ENCODE peak calls at places on chromosomes 12 and 14, in four cellular contexts. J, N, W and X are unnamed samples.

GRCh38 chr14:104724981-104725771 is 1.1 kb downstream of the ADSS1 start:
- DNase-seq in J (peak), N (peak), W (peak), X (no peak)

GRCh38 chr12:55955800-55956508 is 9.9 kb downstream of the PMEL start:
- DNase-seq in J (peak), N (no peak), W (peak), X (peak)

GRCh38 chr14:85223667-85224066 is 306.3 kb upstream of the FLRT2 start:
- DNase-seq in J (peak), N (no peak), W (no peak), X (no peak)

GRCh38 chr12:29944269-29945000 is 160.7 kb upstream of the TMTC1 start:
- DNase-seq in J (no peak), N (no peak), W (peak), X (no peak)

GRCh38 chr12:94721173-94721572 is 70.8 kb upstream of the TMCC3 start:
- DNase-seq in J (no peak), N (no peak), W (no peak), X (peak)

GRCh38 chr14:92596328-92596943 is 82.9 kb downstream of the RIN3 start:
- DNase-seq in J (peak), N (no peak), W (no peak), X (no peak)

GRCh38 chr14:64520699-64521098 is 16.1 kb downstream of the ZBTB1 start:
- DNase-seq in J (no peak), N (no peak), W (peak), X (no peak)

GRCh38 chr12:7609480-7609879 is 56.2 kb downstream of the APOBEC1 start:
- DNase-seq in J (no peak), N (no peak), W (peak), X (no peak)

GRCh38 chr12:53572134-53572758 is 53.9 kb downstream of the ATF7 start:
- DNase-seq in J (no peak), N (no peak), W (no peak), X (no peak)

GRCh38 chr14:92589213-92589852 is 75.8 kb downstream of the RIN3 start:
- DNase-seq in J (peak), N (no peak), W (peak), X (peak)

GRCh38 chr12:52285172-52285745 is 6.1 kb downstream of the KRT81 start:
- DNase-seq in J (no peak), N (no peak), W (peak), X (no peak)

GRCh38 chr14:69475194-69475818 is 9.2 kb upstream of the PLEKHD1 start:
- DNase-seq in J (peak), N (no peak), W (peak), X (peak)

GRCh38 chr12:65147312-65147905 is 22.0 kb upstream of the LEMD3 start:
- DNase-seq in J (no peak), N (no peak), W (no peak), X (no peak)

GRCh38 chr14:33967138-33967537 is 16.3 kb upstream of the EGLN3 start:
- DNase-seq in J (no peak), N (no peak), W (no peak), X (no peak)

GRCh38 chr14:65042731-65043372 is 56.2 kb downstream of the FNTB start:
- DNase-seq in J (no peak), N (no peak), W (no peak), X (no peak)

GRCh38 chr14:105390849-105391500 is 7.4 kb upstream of the TEX22 start:
- DNase-seq in J (no peak), N (no peak), W (no peak), X (no peak)

GRCh38 chr14:22070119-22070982 is 396.7 kb upstream of the OR4E1 start:
- DNase-seq in J (peak), N (peak), W (no peak), X (peak)

GRCh38 chr12:107843351-107844311 is 69.1 kb downstream of the ASCL4 start:
- DNase-seq in J (peak), N (peak), W (no peak), X (no peak)

GRCh38 chr12:67911293-67911637 is 78.0 kb upstream of the IFNG-AS1 start:
- DNase-seq in J (no peak), N (no peak), W (no peak), X (no peak)

GRCh38 chr12:101839324-101840283 is 8.8 kb upstream of the GNPTAB start:
- DNase-seq in J (peak), N (peak), W (peak), X (peak)

GRCh38 chr12:122847516-122847836 is 12.2 kb downstream of the HIP1R start:
- DNase-seq in J (no peak), N (no peak), W (no peak), X (no peak)

GRCh38 chr14:26773906-26774593 is 176.2 kb upstream of the NOVA1 start:
- DNase-seq in J (no peak), N (no peak), W (peak), X (no peak)

GRCh38 chr14:101475468-101476257 is 85.6 kb upstream of the DIO3 start:
- DNase-seq in J (no peak), N (no peak), W (peak), X (no peak)

GRCh38 chr14:73173092-73173735 is 36.9 kb downstream of the PSEN1 start:
- DNase-seq in J (peak), N (no peak), W (peak), X (peak)

GRCh38 chr12:111034911-111035577 is 114.7 kb upstream of the MYL2 start:
- DNase-seq in J (peak), N (peak), W (no peak), X (no peak)

GRCh38 chr12:11601647-11602046 is 47.8 kb upstream of the ETV6 start:
- DNase-seq in J (no peak), N (no peak), W (no peak), X (no peak)

GRCh38 chr12:28191018-28191595 is 851 bp downstream of the CCDC91 start:
- DNase-seq in J (peak), N (no peak), W (peak), X (peak)

GRCh38 chr14:71856199-71856919 is 75.9 kb upstream of the RGS6 start:
- DNase-seq in J (no peak), N (no peak), W (no peak), X (peak)

GRCh38 chr12:58288191-58288590 is 346.8 kb downstream of the ATP23 start:
- DNase-seq in J (no peak), N (no peak), W (no peak), X (no peak)

GRCh38 chr12:89882051-89882450 is 173.4 kb upstream of the ATP2B1 start:
- DNase-seq in J (no peak), N (no peak), W (no peak), X (no peak)

GRCh38 chr14:96626916-96627315 is 124.7 kb downstream of the PAPOLA start:
- DNase-seq in J (no peak), N (no peak), W (peak), X (no peak)

GRCh38 chr12:9365296-9365695 is 157.1 kb upstream of the PZP start:
- DNase-seq in J (no peak), N (no peak), W (no peak), X (no peak)

GRCh38 chr14:30193791-30194407 is 266.3 kb upstream of the PRKD1 start:
- DNase-seq in J (no peak), N (no peak), W (peak), X (no peak)

GRCh38 chr12:121796855-121797751 is 3.6 kb upstream of the RHOF start:
- DNase-seq in J (peak), N (peak), W (peak), X (no peak)

GRCh38 chr12:122788387-122788786 is 14.0 kb downstream of the CCDC62 start:
- DNase-seq in J (no peak), N (no peak), W (peak), X (no peak)

GRCh38 chr12:43206396-43206795 is 345.6 kb downstream of the ADAMTS20 start:
- DNase-seq in J (no peak), N (no peak), W (peak), X (no peak)

GRCh38 chr12:131795688-131796410 is 32.3 kb upstream of the MMP17 start:
- DNase-seq in J (peak), N (peak), W (no peak), X (no peak)

GRCh38 chr14:67532998-67533753 is at the start of gene PLEKHH1:
- DNase-seq in J (peak), N (peak), W (peak), X (no peak)
- H3K4me2 ChIP-seq in J (peak), N (peak), W (peak), X (peak)

DNA sequence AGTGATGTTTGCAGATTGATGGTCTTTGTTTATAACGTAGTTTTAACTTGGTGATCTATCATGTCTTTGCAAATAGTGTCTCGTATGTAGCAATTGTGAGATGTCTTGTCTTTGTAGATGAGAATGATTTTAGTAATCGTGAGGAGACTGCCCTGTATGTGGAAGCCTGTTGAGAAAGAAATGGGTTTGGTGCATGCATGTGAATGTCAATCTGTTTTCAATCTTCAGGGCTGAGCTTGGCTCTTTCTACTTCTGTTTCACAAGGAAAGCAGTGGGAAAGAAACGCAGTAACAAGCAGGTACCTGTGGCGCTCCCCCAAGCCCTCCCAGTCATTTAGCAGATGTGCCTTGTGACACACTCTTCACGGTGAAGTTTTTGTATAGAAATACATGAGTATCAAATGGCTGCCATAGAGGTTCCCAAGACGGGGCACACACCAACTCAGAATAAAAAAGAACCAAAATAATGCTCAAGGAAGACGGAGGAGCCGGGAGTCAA is 342.8 kb upstream of the DDHD1 start:
- DNase-seq in J (no peak), N (no peak), W (no peak), X (no peak)
- H3K4me2 ChIP-seq in J (no peak), N (no peak), W (no peak), X (no peak)

GRCh38 chr14:100118377-100119011 is 41.0 kb downstream of the DEGS2 start:
- DNase-seq in J (no peak), N (no peak), W (no peak), X (no peak)

GRCh38 chr14:100117026-100117425 is 42.4 kb downstream of the DEGS2 start:
- DNase-seq in J (no peak), N (no peak), W (no peak), X (no peak)

GRCh38 chr14:100120522-100121269 is 38.7 kb downstream of the DEGS2 start:
- DNase-seq in J (no peak), N (no peak), W (no peak), X (no peak)

GRCh38 chr14:100117647-100118376 is 41.6 kb downstream of the DEGS2 start:
- DNase-seq in J (no peak), N (no peak), W (no peak), X (peak)

DNA sequence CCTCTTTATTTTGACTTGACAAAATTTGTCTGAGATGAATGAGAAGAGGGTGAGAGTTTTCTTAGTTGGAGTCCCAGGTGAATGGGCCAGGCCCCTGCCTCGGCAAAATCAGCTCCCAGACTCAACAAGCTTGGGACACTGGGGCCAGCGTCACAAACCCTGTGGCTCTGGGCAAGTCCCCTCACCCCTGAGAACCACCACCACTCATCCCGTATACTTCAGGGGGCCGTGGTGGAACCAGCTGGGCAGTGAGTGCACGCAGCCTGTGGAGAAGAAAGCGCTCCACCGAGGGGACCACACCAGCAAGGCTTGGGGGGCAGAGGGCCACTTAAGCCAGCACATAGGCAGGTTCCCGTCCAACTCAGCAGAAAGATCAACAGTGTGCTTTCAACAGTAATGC is 40.2 kb downstream of the DEGS2 start:
- DNase-seq in J (no peak), N (no peak), W (no peak), X (no peak)
- H3K4me2 ChIP-seq in J (no peak), N (no peak), W (no peak), X (no peak)

GRCh38 chr14:24286996-24287395 is 12.6 kb downstream of the DHRS1 start:
- DNase-seq in J (no peak), N (no peak), W (no peak), X (no peak)
- H3K4me2 ChIP-seq in J (no peak), N (no peak), W (no peak), X (no peak)

GRCh38 chr12:69331482-69331845 is 16.7 kb upstream of the LYZ start:
- DNase-seq in J (no peak), N (no peak), W (no peak), X (no peak)
- H3K4me2 ChIP-seq in J (peak), N (peak), W (peak), X (peak)

GRCh38 chr12:39620664-39621658 is 1.4 kb upstream of the ABCD2 start:
- DNase-seq in J (no peak), N (no peak), W (peak), X (peak)

GRCh38 chr12:39622306-39622705 is 2.7 kb upstream of the ABCD2 start:
- DNase-seq in J (no peak), N (no peak), W (no peak), X (peak)

GRCh38 chr12:39623919-39624318 is 4.3 kb upstream of the ABCD2 start:
- DNase-seq in J (no peak), N (no peak), W (no peak), X (no peak)

GRCh38 chr12:39619660-39620433 is at the start of gene ABCD2:
- DNase-seq in J (peak), N (peak), W (peak), X (peak)

DNA sequence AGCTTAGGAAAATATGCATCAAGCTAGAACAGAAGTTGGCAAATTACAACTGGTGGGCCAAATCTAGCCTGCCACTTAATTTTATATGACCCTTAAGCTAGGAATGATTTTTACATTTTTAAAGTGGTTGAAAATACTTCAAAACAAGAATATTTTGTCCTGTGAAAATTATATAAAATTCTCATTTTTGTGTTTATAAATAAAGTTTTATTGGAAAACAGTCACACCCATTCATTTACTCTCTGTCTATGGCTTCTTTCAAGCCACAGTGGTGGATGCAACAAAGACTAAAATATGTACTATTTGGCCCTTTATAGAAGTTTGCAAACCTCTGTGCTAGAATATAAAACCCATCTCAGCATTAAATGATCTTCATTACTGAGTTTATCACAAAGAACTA is 2.1 kb upstream of the ABCD2 start:
- DNase-seq in J (no peak), N (no peak), W (no peak), X (no peak)
- H3K4me2 ChIP-seq in J (no peak), N (no peak), W (no peak), X (peak)

GRCh38 chr14:99266181-99267178 is 5.5 kb downstream of the BCL11B start:
- DNase-seq in J (peak), N (peak), W (peak), X (peak)
- H3K4me2 ChIP-seq in J (peak), N (peak), W (peak), X (no peak)

GRCh38 chr12:45336762-45337596 is 121.1 kb downstream of the ANO6 start:
- DNase-seq in J (no peak), N (no peak), W (peak), X (no peak)
- H3K4me2 ChIP-seq in J (no peak), N (no peak), W (no peak), X (no peak)

DNA sequence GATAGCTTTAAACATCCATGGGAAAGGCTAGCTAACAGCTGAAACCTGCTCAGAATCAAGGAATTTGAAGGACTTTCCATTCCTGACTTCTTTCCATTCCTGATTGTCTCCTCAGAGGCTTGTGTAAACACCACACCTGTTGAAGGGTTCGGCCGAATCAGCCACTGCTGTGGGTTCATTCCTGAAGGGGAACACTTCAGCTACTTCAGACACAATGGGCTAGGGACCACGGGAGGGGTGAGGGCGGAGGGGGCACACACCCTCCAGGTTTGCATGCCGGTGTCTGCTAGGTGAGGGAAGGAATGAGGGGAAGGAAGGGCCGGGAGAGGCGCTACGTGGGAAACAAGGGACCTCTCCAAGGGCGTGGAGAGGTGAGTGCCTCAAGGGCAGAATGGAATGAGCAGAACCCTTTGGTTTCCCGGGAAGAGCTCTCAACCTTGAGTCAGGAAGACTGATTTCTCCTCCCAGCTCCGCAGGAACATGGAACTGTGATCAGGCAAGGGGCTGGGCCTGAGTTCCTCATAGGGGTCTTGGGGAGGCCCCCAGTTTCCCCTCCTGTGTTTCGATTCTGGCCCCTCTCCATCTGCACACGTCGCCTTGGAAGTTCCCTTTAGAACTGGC is 1.4 kb downstream of the GPRC5A start:
- DNase-seq in J (peak), N (no peak), W (peak), X (no peak)
- H3K4me2 ChIP-seq in J (no peak), N (no peak), W (peak), X (no peak)

GRCh38 chr12:91098942-91099341 is 12.4 kb downstream of the LUM start:
- DNase-seq in J (no peak), N (no peak), W (peak), X (no peak)

GRCh38 chr12:91103101-91103500 is 8.2 kb downstream of the LUM start:
- DNase-seq in J (no peak), N (no peak), W (no peak), X (no peak)

GRCh38 chr12:91099836-91100235 is 11.5 kb downstream of the LUM start:
- DNase-seq in J (no peak), N (no peak), W (no peak), X (no peak)

GRCh38 chr12:91100901-91101300 is 10.4 kb downstream of the LUM start:
- DNase-seq in J (no peak), N (no peak), W (no peak), X (no peak)

GRCh38 chr12:91099373-91099772 is 11.9 kb downstream of the LUM start:
- DNase-seq in J (no peak), N (no peak), W (peak), X (no peak)
- H3K4me2 ChIP-seq in J (no peak), N (no peak), W (peak), X (no peak)